ENCODE peak calls at places on chromosomes 12 and 14, in eight cellular contexts. One of them, this sample, is unnamed.

GRCh38 chr12:32983968-32984367 is 87.4 kb upstream of the PKP2 start:
- DNase-seq in cardiac muscle cell: no peak
- DNase-seq in uterus: no peak
- DNase-seq in fibroblast of mammary gland: no peak
- DNase-seq in lung: no peak
- DNase-seq in RWPE2: no peak
- DNase-seq in keratinocyte: no peak
- DNase-seq in mammary epithelial cell: peak
- DNase-seq in this sample: no peak

GRCh38 chr12:32025906-32026305 is 66.7 kb downstream of the RESF1 start:
- DNase-seq in mammary epithelial cell: no peak
- DNase-seq in uterus: no peak
- DNase-seq in cardiac muscle cell: no peak
- DNase-seq in lung: no peak
- DNase-seq in RWPE2: no peak
- DNase-seq in keratinocyte: no peak
- DNase-seq in fibroblast of mammary gland: no peak
- DNase-seq in this sample: no peak

GRCh38 chr12:43113153-43113552 is 438.9 kb downstream of the ADAMTS20 start:
- DNase-seq in RWPE2: no peak
- DNase-seq in cardiac muscle cell: peak
- DNase-seq in keratinocyte: no peak
- DNase-seq in fibroblast of mammary gland: peak
- DNase-seq in mammary epithelial cell: no peak
- DNase-seq in lung: no peak
- DNase-seq in uterus: peak
- DNase-seq in this sample: no peak

GRCh38 chr12:9735601-9736000 is 2.7 kb upstream of the CLECL1 start:
- DNase-seq in cardiac muscle cell: no peak
- DNase-seq in uterus: no peak
- DNase-seq in keratinocyte: no peak
- DNase-seq in lung: no peak
- DNase-seq in mammary epithelial cell: no peak
- DNase-seq in RWPE2: no peak
- DNase-seq in fibroblast of mammary gland: no peak
- DNase-seq in this sample: no peak

GRCh38 chr12:92175961-92176360 is 30.3 kb upstream of the BTG1 start:
- DNase-seq in fibroblast of mammary gland: no peak
- DNase-seq in mammary epithelial cell: no peak
- DNase-seq in keratinocyte: no peak
- DNase-seq in uterus: no peak
- DNase-seq in RWPE2: no peak
- DNase-seq in cardiac muscle cell: no peak
- DNase-seq in lung: no peak
- DNase-seq in this sample: no peak

GRCh38 chr12:25004447-25004846 is 55.5 kb upstream of the BCAT1 start:
- DNase-seq in lung: no peak
- DNase-seq in keratinocyte: no peak
- DNase-seq in uterus: no peak
- DNase-seq in fibroblast of mammary gland: no peak
- DNase-seq in mammary epithelial cell: no peak
- DNase-seq in RWPE2: no peak
- DNase-seq in cardiac muscle cell: no peak
- DNase-seq in this sample: no peak

GRCh38 chr12:50246159-50246865 is 37.0 kb downstream of the LIMA1 start:
- DNase-seq in uterus: no peak
- DNase-seq in lung: no peak
- DNase-seq in RWPE2: no peak
- DNase-seq in fibroblast of mammary gland: peak
- DNase-seq in cardiac muscle cell: no peak
- DNase-seq in keratinocyte: no peak
- DNase-seq in mammary epithelial cell: no peak
- DNase-seq in this sample: no peak

GRCh38 chr14:89394920-89395319 is 22.1 kb downstream of the FOXN3 start:
- DNase-seq in cardiac muscle cell: no peak
- DNase-seq in RWPE2: no peak
- DNase-seq in lung: no peak
- DNase-seq in mammary epithelial cell: no peak
- DNase-seq in keratinocyte: no peak
- DNase-seq in uterus: no peak
- DNase-seq in fibroblast of mammary gland: no peak
- DNase-seq in this sample: no peak

GRCh38 chr12:131437706-131438210 is 273.1 kb upstream of the SFSWAP start:
- DNase-seq in RWPE2: no peak
- DNase-seq in mammary epithelial cell: no peak
- DNase-seq in lung: no peak
- DNase-seq in keratinocyte: no peak
- DNase-seq in uterus: no peak
- DNase-seq in fibroblast of mammary gland: no peak
- DNase-seq in cardiac muscle cell: no peak
- DNase-seq in this sample: no peak

GRCh38 chr12:53770281-53770680 is 18.5 kb upstream of the CISTR start:
- DNase-seq in mammary epithelial cell: peak
- DNase-seq in uterus: no peak
- DNase-seq in fibroblast of mammary gland: peak
- DNase-seq in cardiac muscle cell: peak
- DNase-seq in lung: no peak
- DNase-seq in keratinocyte: peak
- DNase-seq in RWPE2: no peak
- DNase-seq in this sample: peak

GRCh38 chr14:92334050-92334449 is 11.1 kb downstream of the SLC24A4 start:
- DNase-seq in fibroblast of mammary gland: no peak
- DNase-seq in uterus: no peak
- DNase-seq in lung: no peak
- DNase-seq in cardiac muscle cell: no peak
- DNase-seq in RWPE2: no peak
- DNase-seq in mammary epithelial cell: no peak
- DNase-seq in keratinocyte: no peak
- DNase-seq in this sample: no peak

GRCh38 chr12:108468149-108468968 is 46.7 kb upstream of the FICD start:
- DNase-seq in keratinocyte: no peak
- DNase-seq in mammary epithelial cell: peak
- DNase-seq in cardiac muscle cell: peak
- DNase-seq in fibroblast of mammary gland: peak
- DNase-seq in RWPE2: no peak
- DNase-seq in lung: no peak
- DNase-seq in uterus: no peak
- DNase-seq in this sample: peak

GRCh38 chr12:97968641-97969171 is 506.1 kb downstream of the RMST start:
- DNase-seq in uterus: no peak
- DNase-seq in cardiac muscle cell: no peak
- DNase-seq in keratinocyte: no peak
- DNase-seq in lung: no peak
- DNase-seq in RWPE2: no peak
- DNase-seq in mammary epithelial cell: no peak
- DNase-seq in fibroblast of mammary gland: no peak
- DNase-seq in this sample: no peak

GRCh38 chr14:101876539-101876938 is 87.8 kb upstream of the DYNC1H1 start:
- DNase-seq in RWPE2: no peak
- DNase-seq in mammary epithelial cell: no peak
- DNase-seq in fibroblast of mammary gland: peak
- DNase-seq in lung: peak
- DNase-seq in uterus: peak
- DNase-seq in cardiac muscle cell: peak
- DNase-seq in keratinocyte: no peak
- DNase-seq in this sample: no peak

GRCh38 chr12:131371580-131372475 is 339.1 kb upstream of the SFSWAP start:
- DNase-seq in cardiac muscle cell: no peak
- DNase-seq in fibroblast of mammary gland: no peak
- DNase-seq in lung: no peak
- DNase-seq in mammary epithelial cell: no peak
- DNase-seq in uterus: peak
- DNase-seq in keratinocyte: no peak
- DNase-seq in RWPE2: no peak
- DNase-seq in this sample: no peak

GRCh38 chr12:125983094-125983783 is 918.0 kb downstream of the AACS start:
- DNase-seq in uterus: peak
- DNase-seq in lung: no peak
- DNase-seq in cardiac muscle cell: no peak
- DNase-seq in RWPE2: peak
- DNase-seq in fibroblast of mammary gland: no peak
- DNase-seq in mammary epithelial cell: no peak
- DNase-seq in keratinocyte: no peak
- DNase-seq in this sample: peak

GRCh38 chr14:54627718-54628345 is 60.9 kb downstream of the SAMD4A start:
- DNase-seq in RWPE2: no peak
- DNase-seq in fibroblast of mammary gland: peak
- DNase-seq in keratinocyte: no peak
- DNase-seq in lung: no peak
- DNase-seq in uterus: peak
- DNase-seq in cardiac muscle cell: peak
- DNase-seq in mammary epithelial cell: no peak
- DNase-seq in this sample: no peak

GRCh38 chr12:108309674-108310312 is 29.3 kb downstream of the CMKLR1 start:
- DNase-seq in fibroblast of mammary gland: no peak
- DNase-seq in uterus: no peak
- DNase-seq in lung: no peak
- DNase-seq in cardiac muscle cell: no peak
- DNase-seq in RWPE2: no peak
- DNase-seq in mammary epithelial cell: no peak
- DNase-seq in keratinocyte: no peak
- DNase-seq in this sample: no peak

GRCh38 chr12:59444932-59445331 is 150.9 kb upstream of the SLC16A7 start:
- DNase-seq in cardiac muscle cell: peak
- DNase-seq in uterus: no peak
- DNase-seq in keratinocyte: no peak
- DNase-seq in lung: no peak
- DNase-seq in fibroblast of mammary gland: peak
- DNase-seq in mammary epithelial cell: peak
- DNase-seq in RWPE2: no peak
- DNase-seq in this sample: peak

GRCh38 chr14:93234798-93235197 is 27.7 kb downstream of the UBR7 start:
- DNase-seq in uterus: no peak
- DNase-seq in mammary epithelial cell: peak
- DNase-seq in keratinocyte: peak
- DNase-seq in lung: no peak
- DNase-seq in cardiac muscle cell: peak
- DNase-seq in fibroblast of mammary gland: peak
- DNase-seq in RWPE2: peak
- DNase-seq in this sample: peak

DNA sequence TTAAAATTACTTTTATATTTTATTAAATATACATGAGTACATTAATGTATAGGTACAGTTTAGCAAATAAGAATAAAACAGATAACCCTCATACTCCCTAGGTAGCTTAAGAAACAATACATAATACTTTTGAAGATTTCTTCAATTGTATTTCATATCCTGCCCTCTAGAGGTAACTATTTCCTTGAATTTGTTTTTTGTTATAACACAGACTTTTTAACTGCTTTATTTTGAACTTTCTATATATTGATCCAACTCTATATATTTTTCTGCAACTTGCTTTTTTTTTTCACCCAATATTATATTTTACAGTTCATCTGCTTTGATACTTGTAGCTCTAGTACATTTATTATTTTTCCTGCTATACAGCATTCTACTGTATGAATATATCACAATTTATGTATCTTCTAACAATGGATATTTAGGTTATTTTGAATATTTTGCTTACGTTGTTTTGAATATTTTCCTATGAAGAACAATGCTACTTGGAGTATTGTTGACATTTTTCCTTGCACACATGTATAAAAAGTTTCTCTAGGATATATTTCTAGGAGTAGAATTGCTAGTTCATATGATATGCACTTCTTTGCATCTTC is 72.8 kb upstream of the ABCD2 start:
- DNase-seq in uterus: no peak
- DNase-seq in RWPE2: no peak
- DNase-seq in keratinocyte: no peak
- DNase-seq in cardiac muscle cell: peak
- DNase-seq in mammary epithelial cell: no peak
- DNase-seq in fibroblast of mammary gland: peak
- DNase-seq in lung: no peak
- DNase-seq in this sample: peak
- TF ChIP-seq CTCF in uterus: peak
- TF ChIP-seq CTCF in RWPE2: peak
- TF ChIP-seq CTCF in keratinocyte: peak
- TF ChIP-seq CTCF in cardiac muscle cell: peak
- TF ChIP-seq CTCF in mammary epithelial cell: peak
- TF ChIP-seq CTCF in fibroblast of mammary gland: peak
- TF ChIP-seq CTCF in lung: no peak
- TF ChIP-seq CTCF in this sample: peak

DNA sequence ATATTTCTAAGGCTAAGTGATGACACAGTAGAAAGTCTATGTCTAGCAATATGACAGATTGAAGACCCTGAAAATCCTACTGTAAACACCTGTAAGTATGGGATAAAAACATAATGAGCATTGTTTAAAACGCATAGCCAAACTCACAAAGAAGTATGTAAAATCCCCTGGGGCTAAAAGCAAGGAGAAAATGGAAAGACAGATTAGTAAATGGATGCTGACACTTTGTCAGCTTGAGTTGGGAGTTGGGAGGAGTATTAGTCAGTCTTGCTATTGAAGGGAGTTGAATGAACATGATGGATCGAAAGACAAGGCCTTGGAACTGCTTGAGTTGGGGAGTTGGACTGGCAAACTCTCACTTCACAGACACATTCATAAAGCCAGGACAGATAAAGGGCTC is 79.0 kb upstream of the PRKD1 start:
- DNase-seq in cardiac muscle cell: no peak
- DNase-seq in fibroblast of mammary gland: no peak
- DNase-seq in uterus: no peak
- DNase-seq in lung: no peak
- DNase-seq in RWPE2: no peak
- DNase-seq in keratinocyte: no peak
- DNase-seq in mammary epithelial cell: no peak
- DNase-seq in this sample: no peak
- H3K4me3 ChIP-seq in cardiac muscle cell: no peak
- H3K4me3 ChIP-seq in fibroblast of mammary gland: no peak
- H3K4me3 ChIP-seq in uterus: no peak
- H3K4me3 ChIP-seq in lung: no peak
- H3K4me3 ChIP-seq in RWPE2: no peak
- H3K4me3 ChIP-seq in keratinocyte: no peak
- H3K4me3 ChIP-seq in mammary epithelial cell: no peak
- H3K4me3 ChIP-seq in this sample: no peak

GRCh38 chr12:66035289-66035961 is 95.1 kb downstream of the LLPH start:
- DNase-seq in keratinocyte: no peak
- DNase-seq in mammary epithelial cell: peak
- DNase-seq in uterus: no peak
- DNase-seq in RWPE2: no peak
- DNase-seq in lung: no peak
- DNase-seq in fibroblast of mammary gland: peak
- DNase-seq in cardiac muscle cell: peak
- DNase-seq in this sample: peak
- TF ChIP-seq CTCF in keratinocyte: peak
- TF ChIP-seq CTCF in mammary epithelial cell: peak
- TF ChIP-seq CTCF in uterus: peak
- TF ChIP-seq CTCF in RWPE2: peak
- TF ChIP-seq CTCF in lung: no peak
- TF ChIP-seq CTCF in fibroblast of mammary gland: peak
- TF ChIP-seq CTCF in cardiac muscle cell: peak
- TF ChIP-seq CTCF in this sample: peak

GRCh38 chr14:37598085-37598972 is 2.9 kb downstream of the TTC6 start:
- DNase-seq in RWPE2: no peak
- DNase-seq in cardiac muscle cell: no peak
- DNase-seq in keratinocyte: no peak
- DNase-seq in mammary epithelial cell: no peak
- DNase-seq in lung: peak
- DNase-seq in uterus: no peak
- DNase-seq in fibroblast of mammary gland: no peak
- DNase-seq in this sample: peak
- H3K4me3 ChIP-seq in RWPE2: no peak
- H3K4me3 ChIP-seq in cardiac muscle cell: no peak
- H3K4me3 ChIP-seq in keratinocyte: no peak
- H3K4me3 ChIP-seq in mammary epithelial cell: no peak
- H3K4me3 ChIP-seq in lung: peak
- H3K4me3 ChIP-seq in uterus: no peak
- H3K4me3 ChIP-seq in fibroblast of mammary gland: peak
- H3K4me3 ChIP-seq in this sample: peak

This sample was measured in bronchial epithelial cell.